ENCODE peak calls at places on chromosomes 1 and 21, in four cellular contexts. One of them, this sample, is unnamed.
A peak's percentile ranks its signal among the peaks of the same experiment; 100 is the strongest.

GRCh38 chr1:159429074-159429861 is 2.7 kb upstream of the OR10J4 start:
- DNase-seq in Panc1: no peak
- DNase-seq in esophagus muscularis mucosa: no peak
- DNase-seq in stomach: no peak
- DNase-seq in this sample: no peak

GRCh38 chr1:237562247-237562823 is 328.4 kb downstream of the ZP4 start:
- DNase-seq in Panc1: peak; percentile 32
- DNase-seq in esophagus muscularis mucosa: no peak
- DNase-seq in stomach: no peak
- DNase-seq in this sample: peak; percentile 61

GRCh38 chr1:192974701-192975100 is 84.5 kb downstream of the UCHL5 start:
- DNase-seq in Panc1: no peak
- DNase-seq in esophagus muscularis mucosa: no peak
- DNase-seq in stomach: no peak
- DNase-seq in this sample: no peak

GRCh38 chr1:230950404-230950803 is 28.3 kb downstream of the TTC13 start:
- DNase-seq in Panc1: no peak
- DNase-seq in esophagus muscularis mucosa: no peak
- DNase-seq in stomach: no peak
- DNase-seq in this sample: no peak

GRCh38 chr1:21706151-21706835 is 37.1 kb upstream of the RAP1GAP start:
- DNase-seq in Panc1: no peak
- DNase-seq in esophagus muscularis mucosa: no peak
- DNase-seq in stomach: no peak
- DNase-seq in this sample: peak; percentile 25

GRCh38 chr1:184836934-184837698 is 82.5 kb upstream of the EDEM3 start:
- DNase-seq in Panc1: no peak
- DNase-seq in esophagus muscularis mucosa: no peak
- DNase-seq in stomach: peak; percentile 32
- DNase-seq in this sample: no peak

GRCh38 chr1:244702620-244703019 is 49.7 kb downstream of the DESI2 start:
- DNase-seq in Panc1: no peak
- DNase-seq in esophagus muscularis mucosa: no peak
- DNase-seq in stomach: no peak
- DNase-seq in this sample: no peak

GRCh38 chr1:202860744-202861419 is 28.1 kb downstream of the RABIF start:
- DNase-seq in Panc1: no peak
- DNase-seq in esophagus muscularis mucosa: no peak
- DNase-seq in stomach: peak; percentile 77
- DNase-seq in this sample: peak; percentile 83

GRCh38 chr1:97238816-97239215 is 517.2 kb downstream of the PTBP2 start:
- DNase-seq in Panc1: no peak
- DNase-seq in esophagus muscularis mucosa: no peak
- DNase-seq in stomach: no peak
- DNase-seq in this sample: no peak

GRCh38 chr1:37994886-37995566 is 5.2 kb upstream of the SF3A3 start:
- DNase-seq in Panc1: no peak
- DNase-seq in esophagus muscularis mucosa: no peak
- DNase-seq in stomach: no peak
- DNase-seq in this sample: no peak

GRCh38 chr1:116987256-116987555 is 14.4 kb upstream of the CD101 start:
- DNase-seq in Panc1: no peak
- DNase-seq in esophagus muscularis mucosa: no peak
- DNase-seq in stomach: peak; percentile 43
- DNase-seq in this sample: no peak

GRCh38 chr1:169100208-169100882 is 6.1 kb upstream of the ATP1B1 start:
- DNase-seq in Panc1: no peak
- DNase-seq in esophagus muscularis mucosa: peak; percentile 88
- DNase-seq in stomach: peak; percentile 73
- DNase-seq in this sample: no peak

GRCh38 chr21:22544747-22545146 is 1546.5 kb downstream of the NCAM2 start:
- DNase-seq in Panc1: no peak
- DNase-seq in esophagus muscularis mucosa: no peak
- DNase-seq in stomach: no peak
- DNase-seq in this sample: no peak

GRCh38 chr1:96968582-96969378 is 247.2 kb downstream of the PTBP2 start:
- DNase-seq in Panc1: no peak
- DNase-seq in esophagus muscularis mucosa: no peak
- DNase-seq in stomach: no peak
- DNase-seq in this sample: no peak

GRCh38 chr1:1153874-1154273 is 19.8 kb upstream of the TTLL10 start:
- DNase-seq in Panc1: no peak
- DNase-seq in esophagus muscularis mucosa: no peak
- DNase-seq in stomach: no peak
- DNase-seq in this sample: peak; percentile 43

GRCh38 chr1:16967962-16968361 is 12.5 kb downstream of the MFAP2 start:
- DNase-seq in Panc1: no peak
- DNase-seq in esophagus muscularis mucosa: no peak
- DNase-seq in stomach: no peak
- DNase-seq in this sample: no peak

GRCh38 chr1:52237430-52237829 is 95.5 kb downstream of the ZFYVE9 start:
- DNase-seq in Panc1: no peak
- DNase-seq in esophagus muscularis mucosa: no peak
- DNase-seq in stomach: no peak
- DNase-seq in this sample: no peak

GRCh38 chr1:19101244-19101643 is 108.8 kb downstream of the UBR4 start:
- DNase-seq in Panc1: no peak
- DNase-seq in esophagus muscularis mucosa: no peak
- DNase-seq in stomach: no peak
- DNase-seq in this sample: no peak

GRCh38 chr1:19096990-19097389 is 113.1 kb downstream of the UBR4 start:
- DNase-seq in Panc1: no peak
- DNase-seq in esophagus muscularis mucosa: no peak
- DNase-seq in stomach: no peak
- DNase-seq in this sample: no peak

GRCh38 chr1:19100008-19100407 is 110.1 kb downstream of the UBR4 start:
- DNase-seq in Panc1: no peak
- DNase-seq in esophagus muscularis mucosa: no peak
- DNase-seq in stomach: no peak
- DNase-seq in this sample: no peak

GRCh38 chr1:19091539-19091938 is 118.5 kb downstream of the UBR4 start:
- DNase-seq in Panc1: no peak
- DNase-seq in esophagus muscularis mucosa: no peak
- DNase-seq in stomach: no peak
- DNase-seq in this sample: no peak

GRCh38 chr1:19096036-19096833 is 113.8 kb downstream of the UBR4 start:
- DNase-seq in Panc1: peak; percentile 8
- DNase-seq in esophagus muscularis mucosa: no peak
- DNase-seq in stomach: peak; percentile 65
- DNase-seq in this sample: peak; percentile 24
- TF ChIP-seq POLR2AphosphoS5 in Panc1: no peak
- TF ChIP-seq POLR2AphosphoS5 in esophagus muscularis mucosa: no peak
- TF ChIP-seq POLR2AphosphoS5 in stomach: no peak
- TF ChIP-seq POLR2AphosphoS5 in this sample: no peak

DNA sequence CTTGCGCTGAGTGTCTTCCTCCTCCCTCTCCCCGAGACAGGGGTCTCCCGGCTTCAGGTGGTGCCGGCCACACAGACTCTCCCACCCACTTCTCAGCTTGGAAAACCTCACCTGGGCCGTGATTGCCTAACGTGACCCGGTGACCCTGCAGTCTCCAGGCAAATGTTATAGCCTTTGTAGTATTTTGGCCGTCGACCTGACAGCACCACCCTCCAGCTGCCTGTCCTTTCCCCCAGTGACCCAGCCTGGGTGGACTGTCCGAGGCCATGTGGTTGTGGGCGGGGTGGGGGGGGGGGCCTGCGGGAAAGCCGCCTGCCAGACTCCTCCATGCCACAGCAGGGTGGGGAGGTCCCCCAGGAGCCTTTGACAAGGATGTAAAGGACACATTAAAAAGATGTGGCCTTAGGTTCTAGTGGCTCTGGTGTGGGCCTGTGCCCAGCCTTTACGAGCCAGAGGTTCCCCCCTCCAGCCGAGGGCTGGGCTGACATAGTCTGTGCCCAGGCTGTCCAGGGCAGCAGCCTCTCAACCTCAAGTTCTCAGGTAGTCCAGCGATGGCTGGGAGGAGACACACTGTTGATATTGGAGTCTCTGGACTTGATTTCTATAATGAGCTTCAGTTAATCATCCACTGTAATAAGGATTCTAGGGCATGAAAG is 8.1 kb downstream of the TOR3A start:
- DNase-seq in Panc1: no peak
- DNase-seq in esophagus muscularis mucosa: peak; percentile 86
- DNase-seq in stomach: no peak
- DNase-seq in this sample: no peak
- TF ChIP-seq POLR2AphosphoS5 in Panc1: no peak
- TF ChIP-seq POLR2AphosphoS5 in esophagus muscularis mucosa: no peak
- TF ChIP-seq POLR2AphosphoS5 in stomach: no peak
- TF ChIP-seq POLR2AphosphoS5 in this sample: no peak

DNA sequence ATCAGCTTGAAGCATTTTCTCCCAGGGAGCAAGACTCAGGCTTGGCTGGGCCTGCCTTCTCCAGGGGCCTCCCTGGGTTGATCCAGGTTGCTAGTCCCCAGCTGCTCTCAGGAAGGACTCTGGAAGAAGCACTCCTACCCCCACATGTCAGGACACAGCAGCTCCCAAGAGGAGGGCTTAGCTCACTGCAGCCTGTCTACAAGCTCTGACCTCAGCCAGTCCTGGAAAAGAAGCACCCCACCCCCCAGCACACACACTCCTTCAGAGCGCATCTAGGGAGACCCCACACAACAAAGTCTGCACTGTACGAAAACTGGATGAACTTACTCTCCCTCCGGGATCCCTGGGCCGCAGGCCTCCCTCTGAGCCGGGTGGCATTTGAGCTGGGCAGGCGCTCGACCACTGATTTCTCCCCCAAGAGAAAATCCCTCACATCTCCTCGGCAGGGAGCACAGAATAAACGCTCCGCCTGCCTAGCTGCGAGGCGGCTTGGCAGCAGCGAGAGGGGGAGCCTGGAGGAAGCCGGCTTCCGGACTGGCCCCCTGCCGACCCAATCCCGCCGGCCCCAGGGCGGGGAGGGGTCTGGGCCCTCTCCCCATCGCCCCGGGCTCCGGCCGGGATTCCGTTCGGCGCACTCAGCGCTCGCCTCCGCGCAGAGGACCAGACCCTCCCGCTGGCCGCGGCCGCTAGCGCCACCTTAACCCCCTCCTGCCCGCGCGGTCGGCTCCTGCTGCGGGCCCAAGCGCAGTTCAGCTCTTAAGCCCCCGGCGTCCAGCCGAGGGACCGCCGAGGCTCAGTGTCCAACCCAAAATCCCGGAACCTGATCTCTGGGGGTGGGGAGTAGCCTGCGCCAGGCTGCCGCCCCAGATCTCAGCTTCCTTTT is at the start of gene KCNA2:
- DNase-seq in Panc1: no peak
- DNase-seq in esophagus muscularis mucosa: no peak
- DNase-seq in stomach: peak; percentile 26
- DNase-seq in this sample: no peak
- TF ChIP-seq POLR2AphosphoS5 in Panc1: no peak
- TF ChIP-seq POLR2AphosphoS5 in esophagus muscularis mucosa: peak; percentile 68
- TF ChIP-seq POLR2AphosphoS5 in stomach: no peak
- TF ChIP-seq POLR2AphosphoS5 in this sample: no peak

GRCh38 chr1:112673589-112674439 is 645 bp upstream of the MOV10 start:
- DNase-seq in Panc1: peak; percentile 33
- DNase-seq in esophagus muscularis mucosa: no peak
- DNase-seq in stomach: no peak
- DNase-seq in this sample: peak; percentile 52
- TF ChIP-seq POLR2AphosphoS5 in Panc1: no peak
- TF ChIP-seq POLR2AphosphoS5 in esophagus muscularis mucosa: no peak
- TF ChIP-seq POLR2AphosphoS5 in stomach: no peak
- TF ChIP-seq POLR2AphosphoS5 in this sample: no peak

GRCh38 chr1:6385673-6386191 is 7.8 kb downstream of the ACOT7 start:
- DNase-seq in Panc1: peak; percentile 56
- DNase-seq in esophagus muscularis mucosa: no peak
- DNase-seq in stomach: no peak
- DNase-seq in this sample: no peak
- TF ChIP-seq POLR2AphosphoS5 in Panc1: peak; percentile 53
- TF ChIP-seq POLR2AphosphoS5 in esophagus muscularis mucosa: no peak
- TF ChIP-seq POLR2AphosphoS5 in stomach: no peak
- TF ChIP-seq POLR2AphosphoS5 in this sample: no peak

GRCh38 chr1:115233598-115233997 is 104.5 kb downstream of the NGF start:
- DNase-seq in Panc1: no peak
- DNase-seq in esophagus muscularis mucosa: no peak
- DNase-seq in stomach: no peak
- DNase-seq in this sample: no peak
- TF ChIP-seq POLR2AphosphoS5 in Panc1: no peak
- TF ChIP-seq POLR2AphosphoS5 in esophagus muscularis mucosa: no peak
- TF ChIP-seq POLR2AphosphoS5 in stomach: no peak
- TF ChIP-seq POLR2AphosphoS5 in this sample: no peak

DNA sequence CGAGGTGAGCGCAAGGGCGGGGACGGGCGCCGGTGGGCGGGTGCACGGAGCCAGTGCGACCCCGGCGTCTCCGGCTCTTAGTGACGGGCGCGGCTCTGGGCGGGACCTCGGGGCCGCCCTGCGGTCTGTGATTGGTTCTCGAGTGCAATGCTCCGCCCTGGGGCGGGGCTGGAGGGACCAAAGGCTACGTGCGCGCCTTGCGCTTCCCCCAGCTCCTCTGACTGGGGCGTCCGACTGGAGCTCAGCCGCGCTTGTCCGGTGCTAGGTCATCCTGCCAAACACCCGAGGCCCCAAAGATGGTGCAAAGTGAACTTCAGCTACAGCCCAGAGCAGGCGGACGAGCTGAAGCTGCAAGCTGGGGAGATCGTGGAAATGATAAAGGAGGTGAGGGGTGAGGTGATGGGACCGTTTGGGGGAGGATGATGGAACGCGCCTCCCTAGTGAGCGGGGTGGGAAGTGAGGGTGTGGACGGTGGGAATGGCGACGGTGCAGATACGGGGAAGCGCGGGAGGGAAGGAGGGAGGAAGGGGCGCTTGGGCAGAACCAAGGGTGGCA is 811 bp downstream of the SH3D21 start:
- DNase-seq in Panc1: peak; percentile 50
- DNase-seq in esophagus muscularis mucosa: peak; percentile 96
- DNase-seq in stomach: peak; percentile 92
- DNase-seq in this sample: peak; percentile 90
- TF ChIP-seq POLR2AphosphoS5 in Panc1: peak; percentile 79
- TF ChIP-seq POLR2AphosphoS5 in esophagus muscularis mucosa: peak; percentile 96
- TF ChIP-seq POLR2AphosphoS5 in stomach: peak; percentile 82
- TF ChIP-seq POLR2AphosphoS5 in this sample: peak; percentile 97

GRCh38 chr1:243254927-243255790 is at the start of gene CEP170:
- DNase-seq in Panc1: peak; percentile 89
- DNase-seq in esophagus muscularis mucosa: peak; percentile 97
- DNase-seq in stomach: peak; percentile 88
- DNase-seq in this sample: peak; percentile 99

GRCh38 chr1:243254233-243254926 is 701 bp downstream of the CEP170 start:
- DNase-seq in Panc1: no peak
- DNase-seq in esophagus muscularis mucosa: peak; percentile 92
- DNase-seq in stomach: peak; percentile 34
- DNase-seq in this sample: peak; percentile 34

GRCh38 chr1:243257189-243257588 is 1.3 kb downstream of the SDCCAG8 start:
- DNase-seq in Panc1: no peak
- DNase-seq in esophagus muscularis mucosa: no peak
- DNase-seq in stomach: no peak
- DNase-seq in this sample: no peak

GRCh38 chr1:243256590-243256989 is 749 bp downstream of the SDCCAG8 start:
- DNase-seq in Panc1: no peak
- DNase-seq in esophagus muscularis mucosa: no peak
- DNase-seq in stomach: no peak
- DNase-seq in this sample: no peak

GRCh38 chr1:243255791-243256512 is at the start of gene SDCCAG8:
- DNase-seq in Panc1: peak; percentile 98
- DNase-seq in esophagus muscularis mucosa: peak; percentile 98
- DNase-seq in stomach: peak; percentile 97
- DNase-seq in this sample: peak; percentile 99
- TF ChIP-seq POLR2AphosphoS5 in Panc1: peak; percentile 74
- TF ChIP-seq POLR2AphosphoS5 in esophagus muscularis mucosa: peak; percentile 90
- TF ChIP-seq POLR2AphosphoS5 in stomach: peak; percentile 85
- TF ChIP-seq POLR2AphosphoS5 in this sample: peak; percentile 90

This sample was measured in HepG2.